ENCODE peak calls at places on chromosomes 1 and 21, in four cellular contexts. B, K, N and E are unnamed samples.

GRCh38 chr1:29836626-29837305 is 600.4 kb downstream of the PTPRU start:
- DNase-seq in B (no peak), K (no peak), N (no peak), E (no peak)

GRCh38 chr1:65459397-65459768 is 38.9 kb downstream of the LEPR start:
- DNase-seq in B (no peak), K (no peak), N (no peak), E (peak)

GRCh38 chr21:38831526-38832467 is 26.1 kb downstream of the ETS2 start:
- DNase-seq in B (peak), K (peak), N (peak), E (peak)

GRCh38 chr1:237799762-237800474 is 90.8 kb downstream of the ZP4 start:
- DNase-seq in B (no peak), K (peak), N (peak), E (peak)

GRCh38 chr1:6424000-6424565 is 493 bp upstream of the ESPN start:
- DNase-seq in B (no peak), K (no peak), N (no peak), E (peak)

GRCh38 chr1:187819081-187819480 is 990.3 kb downstream of the PLA2G4A start:
- DNase-seq in B (no peak), K (no peak), N (no peak), E (no peak)

GRCh38 chr1:95086949-95087533 is 14.3 kb upstream of the ALG14 start:
- DNase-seq in B (peak), K (no peak), N (peak), E (peak)

GRCh38 chr1:111192643-111193519 is 7.6 kb downstream of the DENND2D start:
- DNase-seq in B (no peak), K (no peak), N (no peak), E (no peak)

GRCh38 chr1:208000001-208000400 is 89.1 kb upstream of the CD34 start:
- DNase-seq in B (no peak), K (no peak), N (no peak), E (no peak)

GRCh38 chr1:228313536-228314277 is 92.9 kb downstream of the TRIM11 start:
- DNase-seq in B (no peak), K (no peak), N (peak), E (no peak)

GRCh38 chr1:221478050-221478949 is 263.6 kb downstream of the DUSP10 start:
- DNase-seq in B (peak), K (peak), N (peak), E (peak)

GRCh38 chr1:209769171-209769904 is 13.5 kb downstream of the TRAF3IP3 start:
- DNase-seq in B (peak), K (peak), N (no peak), E (no peak)

GRCh38 chr1:119187416-119187815 is 47.0 kb upstream of the WARS2 start:
- DNase-seq in B (no peak), K (no peak), N (no peak), E (no peak)

GRCh38 chr1:200037904-200038644 is 10.6 kb downstream of the NR5A2 start:
- DNase-seq in B (no peak), K (no peak), N (no peak), E (no peak)

GRCh38 chr1:50977575-50978143 is 7.6 kb downstream of the CDKN2C start:
- DNase-seq in B (no peak), K (peak), N (peak), E (peak)

GRCh38 chr1:50976111-50976889 is 6.3 kb downstream of the CDKN2C start:
- DNase-seq in B (no peak), K (no peak), N (no peak), E (no peak)

GRCh38 chr1:50978144-50978851 is 8.3 kb downstream of the CDKN2C start:
- DNase-seq in B (no peak), K (peak), N (peak), E (peak)

GRCh38 chr1:50975436-50975835 is 5.4 kb downstream of the CDKN2C start:
- DNase-seq in B (no peak), K (no peak), N (no peak), E (no peak)

DNA sequence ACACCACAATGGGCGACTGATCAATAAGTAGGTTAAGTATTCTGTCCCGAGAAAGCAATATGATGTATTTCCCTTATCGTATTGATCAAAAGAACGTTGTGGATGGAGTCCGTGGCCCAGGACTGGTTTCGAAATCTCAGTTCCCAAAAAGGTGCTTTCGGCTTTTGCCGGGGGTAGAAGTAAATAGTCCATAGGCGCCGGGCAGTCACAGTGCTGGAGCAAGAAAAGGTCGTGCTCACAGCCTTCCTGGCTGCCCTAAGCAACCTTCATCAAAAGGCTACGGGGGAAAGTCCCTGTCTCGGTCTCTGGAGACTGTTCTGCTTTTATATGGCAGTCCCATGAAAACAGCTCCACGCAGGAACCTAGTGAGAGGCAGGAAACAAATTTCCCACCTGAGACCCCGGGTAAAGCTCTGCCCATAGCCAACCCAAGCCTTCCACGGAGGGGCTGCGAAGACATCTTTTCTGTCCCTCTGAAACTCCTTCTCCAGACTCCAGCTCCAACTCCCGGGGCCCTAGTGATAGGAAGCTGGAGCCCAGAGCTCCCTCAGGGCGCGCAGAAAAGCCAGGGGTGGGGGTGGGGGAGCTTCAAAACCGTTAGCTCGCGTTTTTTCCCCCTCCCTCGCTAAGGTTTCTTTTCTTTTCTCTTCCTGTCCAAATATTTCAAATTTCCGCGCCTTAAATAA is 7.0 kb downstream of the CDKN2C start:
- DNase-seq in B (no peak), K (peak), N (no peak), E (no peak)
- H3K4me3 ChIP-seq in B (peak), K (peak), N (peak), E (peak)

GRCh38 chr1:151729157-151729965 is 8.0 kb downstream of the RIIAD1 start:
- DNase-seq in B (no peak), K (no peak), N (no peak), E (no peak)
- H3K4me3 ChIP-seq in B (no peak), K (no peak), N (no peak), E (no peak)

DNA sequence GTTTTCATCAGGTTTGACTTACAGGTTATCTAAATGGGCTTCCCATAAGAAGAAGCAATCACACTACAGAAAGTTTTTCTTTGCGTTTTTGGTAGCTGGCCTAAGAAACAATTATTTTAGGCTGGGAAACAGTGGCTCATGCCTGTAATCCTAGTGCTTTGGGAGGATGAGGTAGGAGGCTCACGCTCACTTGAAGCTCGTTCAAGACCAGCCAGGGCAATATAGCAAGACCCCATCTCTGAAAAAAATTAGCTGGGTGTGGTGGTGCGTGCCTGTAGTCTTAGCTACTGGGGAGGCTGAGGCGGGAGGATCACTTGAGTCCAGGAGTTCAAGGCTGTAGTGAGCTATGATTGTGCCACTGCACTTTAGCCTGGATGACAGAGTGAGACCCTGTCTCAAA is 1.6 kb upstream of the REN start:
- DNase-seq in B (no peak), K (no peak), N (no peak), E (no peak)
- H3K4me3 ChIP-seq in B (no peak), K (no peak), N (no peak), E (no peak)

GRCh38 chr1:33501309-33501708 is 28.9 kb downstream of the ZSCAN20 start:
- DNase-seq in B (no peak), K (no peak), N (no peak), E (no peak)

GRCh38 chr1:33501774-33502173 is 29.3 kb downstream of the ZSCAN20 start:
- DNase-seq in B (no peak), K (no peak), N (no peak), E (no peak)

GRCh38 chr1:33500547-33500946 is 28.1 kb downstream of the ZSCAN20 start:
- DNase-seq in B (no peak), K (no peak), N (no peak), E (no peak)

GRCh38 chr1:33494929-33495328 is 22.5 kb downstream of the ZSCAN20 start:
- DNase-seq in B (no peak), K (no peak), N (no peak), E (no peak)

DNA sequence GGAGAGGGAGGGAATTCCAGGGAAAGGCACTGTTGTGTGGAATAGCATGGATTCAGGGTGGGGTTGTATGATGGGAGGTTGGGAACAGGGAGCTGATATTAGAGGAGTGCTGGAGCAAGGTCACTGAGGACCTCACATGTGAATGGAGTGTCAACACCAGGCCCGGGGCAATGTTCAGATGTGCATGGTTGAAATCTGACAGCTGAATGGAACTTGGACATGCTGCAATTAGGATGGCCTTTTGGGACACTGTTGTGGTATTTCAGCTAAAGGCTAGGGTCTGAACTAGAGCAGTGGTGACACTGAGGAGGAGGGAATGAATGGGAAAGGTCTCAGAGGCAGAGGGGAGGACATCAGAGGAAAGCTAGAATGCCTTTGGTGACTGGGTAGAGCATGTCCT is 25.0 kb downstream of the ZSCAN20 start:
- DNase-seq in B (no peak), K (no peak), N (no peak), E (no peak)
- H3K4me3 ChIP-seq in B (no peak), K (no peak), N (no peak), E (no peak)

GRCh38 chr21:44816761-44817505 is 929 bp downstream of the SUMO3 start:
- DNase-seq in B (no peak), K (peak), N (peak), E (peak)
- H3K4me3 ChIP-seq in B (peak), K (peak), N (peak), E (peak)

DNA sequence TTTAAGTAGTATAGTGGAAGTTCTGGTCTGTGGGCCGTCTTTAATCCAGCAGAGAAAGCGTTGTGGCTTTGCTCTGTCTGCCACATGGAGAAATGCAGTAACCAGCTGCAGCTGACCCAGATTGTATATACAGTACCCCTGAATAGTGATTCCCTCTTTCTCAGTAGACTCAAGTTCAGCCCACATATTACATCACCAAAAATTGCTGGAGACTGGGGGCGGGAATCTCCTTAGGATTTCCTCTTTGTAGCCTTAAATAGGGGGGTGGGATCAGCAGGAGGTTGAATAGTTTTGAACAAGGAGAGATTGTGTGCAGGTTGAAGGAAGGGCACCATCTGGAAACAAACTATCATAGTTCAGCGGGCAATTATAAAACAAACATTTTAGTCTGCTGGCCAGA is at the start of gene ANGPTL1:
- DNase-seq in B (peak), K (peak), N (no peak), E (no peak)
- H3K4me3 ChIP-seq in B (peak), K (no peak), N (peak), E (no peak)

DNA sequence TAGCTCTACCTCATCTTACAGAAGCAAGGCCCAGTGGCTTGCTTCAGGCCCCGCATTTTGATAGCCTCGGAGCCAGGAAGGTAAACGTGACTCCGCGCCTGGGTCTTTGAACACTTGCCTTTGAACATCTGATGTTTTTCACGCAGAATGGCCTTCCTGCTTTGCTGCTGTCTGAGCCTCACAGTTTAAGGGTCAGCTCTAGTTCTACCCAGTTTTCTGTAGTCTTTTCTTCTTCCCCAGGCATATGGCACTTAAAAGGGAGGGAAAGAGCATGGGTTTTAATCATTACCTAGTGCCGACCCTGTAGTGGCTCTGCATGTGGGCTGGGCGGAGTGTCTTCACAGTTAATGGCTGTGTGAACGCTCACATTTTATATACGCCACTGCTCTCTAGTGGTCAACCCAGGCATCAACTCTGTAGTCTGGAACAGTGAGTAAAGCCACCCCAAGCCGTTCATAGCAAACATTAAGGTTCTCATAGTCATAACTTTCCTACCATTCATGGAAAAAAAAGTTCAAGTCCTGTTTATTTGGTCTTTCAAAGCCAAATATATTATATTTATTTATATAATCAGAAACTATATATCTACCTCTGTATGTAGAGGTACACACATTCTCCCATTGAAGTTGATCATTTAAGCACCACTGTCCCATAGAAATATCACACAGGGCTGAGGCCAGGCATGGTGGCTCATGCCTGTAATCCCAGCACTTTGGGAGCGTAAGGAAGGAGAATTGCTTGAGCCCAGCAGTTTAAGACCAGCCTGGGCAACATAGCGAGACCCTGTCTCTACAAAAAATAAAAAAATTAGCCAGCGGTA is 78.1 kb downstream of the IER5 start:
- DNase-seq in B (peak), K (peak), N (peak), E (peak)
- H3K4me3 ChIP-seq in B (no peak), K (no peak), N (no peak), E (no peak)